ENCODE peak calls at places on chromosomes 13 and 19, in five cellular contexts. W is retinal pigment epithelial cell, H is HEK293T, G is nucleus accumbens, D is cardiac muscle cell. Y is an unnamed sample.

GRCh38 chr13:51620165-51620983 is 36.1 kb downstream of the WDFY2 start:
- DNase-seq in W (no peak), D (no peak), G (peak; percentile 17), H (no peak), Y (peak; percentile 42)

GRCh38 chr19:32456406-32456805 is 50.8 kb downstream of the DPY19L3 start:
- DNase-seq in D (no peak), W (no peak), G (no peak), H (no peak), Y (no peak)

GRCh38 chr19:4062576-4063368 is 3.9 kb downstream of the ZBTB7A start:
- DNase-seq in D (no peak), H (no peak), G (no peak), W (no peak), Y (no peak)

GRCh38 chr13:44312898-44313551 is 60.6 kb upstream of the SERP2 start:
- DNase-seq in G (no peak), D (no peak), H (no peak), W (no peak), Y (no peak)

GRCh38 chr13:46983881-46984280 is 87.0 kb upstream of the HTR2A start:
- DNase-seq in G (no peak), D (no peak), W (no peak), H (no peak), Y (no peak)

GRCh38 chr19:4536798-4537197 is 1.8 kb upstream of the PLIN5 start:
- DNase-seq in G (no peak), D (no peak), W (no peak), H (no peak), Y (no peak)

GRCh38 chr13:46754812-46755211 is 42.1 kb downstream of the ESD start:
- DNase-seq in H (no peak), G (no peak), D (no peak), W (no peak), Y (no peak)

GRCh38 chr19:31350693-31351211 is 1.5 kb upstream of the TSHZ3 start:
- DNase-seq in W (no peak), H (peak; percentile 53), G (no peak), D (peak; percentile 81), Y (peak; percentile 23)

GRCh38 chr19:24052811-24053210 is 34.2 kb upstream of the ZNF254 start:
- DNase-seq in G (no peak), D (no peak), H (no peak), W (no peak), Y (no peak)

GRCh38 chr19:11208526-11209471 is 11.5 kb upstream of the KANK2 start:
- DNase-seq in D (no peak), W (no peak), G (no peak), H (no peak), Y (no peak)

GRCh38 chr19:11806354-11807098 is 7.5 kb upstream of the ZNF440 start:
- DNase-seq in G (no peak), D (no peak), W (no peak), H (no peak), Y (no peak)

GRCh38 chr13:97224544-97225324 is 2.6 kb downstream of the MBNL2 start:
- DNase-seq in W (peak; percentile 41), H (peak; percentile 30), D (no peak), G (no peak), Y (no peak)

GRCh38 chr19:372306-372890 is 27.8 kb upstream of the MIER2 start:
- DNase-seq in W (no peak), G (peak; percentile 8), H (no peak), D (no peak), Y (no peak)

GRCh38 chr19:4115818-4116385 is 8.0 kb downstream of the MAP2K2 start:
- DNase-seq in G (no peak), D (no peak), H (no peak), W (no peak), Y (no peak)